ENCODE peak calls at places on chromosomes 11 and 22, in four cellular contexts. D, H, O and I are unnamed samples.
A peak's percentile ranks its signal among the peaks of the same experiment; 100 is the strongest.

GRCh38 chr11:34425863-34426262 is 12.9 kb upstream of the CAT start:
- DNase-seq in H (no peak), O (no peak), D (no peak), I (no peak)

GRCh38 chr11:3136542-3137455 is 28.3 kb downstream of the OSBPL5 start:
- DNase-seq in H (no peak), O (no peak), D (no peak), I (no peak)

GRCh38 chr11:111540114-111540920 is at the start of gene LAYN:
- DNase-seq in O (no peak), D (no peak), H (no peak), I (no peak)

GRCh38 chr11:66373261-66373660 is 1.7 kb upstream of the SLC29A2 start:
- DNase-seq in D (no peak), H (no peak), O (no peak), I (no peak)

GRCh38 chr22:44828193-44828592 is 75.8 kb downstream of the ARHGAP8 start:
- DNase-seq in O (no peak), D (no peak), H (peak; percentile 75), I (peak; percentile 21)

GRCh38 chr11:73412308-73412707 is 36.1 kb downstream of the RELT start:
- DNase-seq in D (no peak), O (no peak), H (no peak), I (no peak)

GRCh38 chr11:74950374-74950969 is 1.4 kb downstream of the SPCS2 start:
- DNase-seq in H (no peak), D (peak; percentile 61), O (peak; percentile 7), I (no peak)

GRCh38 chr11:45771194-45771941 is 33.6 kb upstream of the SLC35C1 start:
- DNase-seq in D (no peak), H (peak; percentile 70), O (peak; percentile 23), I (peak; percentile 44)

GRCh38 chr11:46369458-46370152 is 11.9 kb upstream of the MDK start:
- DNase-seq in D (no peak), H (peak; percentile 77), O (peak; percentile 70), I (peak; percentile 79)

GRCh38 chr11:1767399-1768140 is 3.8 kb upstream of the CTSD start:
- DNase-seq in O (no peak), D (no peak), H (no peak), I (no peak)

GRCh38 chr22:43436536-43437267 is 24.9 kb downstream of the MPPED1 start:
- DNase-seq in O (no peak), H (no peak), D (no peak), I (no peak)

GRCh38 chr11:48052183-48053040 is 72.1 kb downstream of the PTPRJ start:
- DNase-seq in H (no peak), O (no peak), D (no peak), I (peak; percentile 62)

GRCh38 chr11:68840661-68841653 is 759 bp downstream of the CPT1A start:
- DNase-seq in D (no peak), H (peak; percentile 57), O (no peak), I (peak; percentile 42)

GRCh38 chr11:104462346-104462745 is 298.4 kb upstream of the PDGFD start:
- DNase-seq in H (no peak), D (no peak), O (no peak), I (no peak)

GRCh38 chr11:129323896-129324522 is 51.6 kb upstream of the BARX2 start:
- DNase-seq in D (no peak), O (peak; percentile 37), H (no peak), I (peak; percentile 14)

GRCh38 chr22:24291538-24292201 is 21.0 kb downstream of the SPECC1L start:
- DNase-seq in O (no peak), H (no peak), D (no peak), I (no peak)

GRCh38 chr22:24290459-24290858 is 19.8 kb downstream of the SPECC1L start:
- DNase-seq in O (no peak), H (no peak), D (no peak), I (no peak)

GRCh38 chr22:24285245-24285644 is 14.6 kb downstream of the SPECC1L start:
- DNase-seq in D (no peak), H (no peak), O (no peak), I (no peak)

GRCh38 chr22:24289138-24289537 is 18.5 kb downstream of the SPECC1L start:
- DNase-seq in O (no peak), D (no peak), H (no peak), I (no peak)

DNA sequence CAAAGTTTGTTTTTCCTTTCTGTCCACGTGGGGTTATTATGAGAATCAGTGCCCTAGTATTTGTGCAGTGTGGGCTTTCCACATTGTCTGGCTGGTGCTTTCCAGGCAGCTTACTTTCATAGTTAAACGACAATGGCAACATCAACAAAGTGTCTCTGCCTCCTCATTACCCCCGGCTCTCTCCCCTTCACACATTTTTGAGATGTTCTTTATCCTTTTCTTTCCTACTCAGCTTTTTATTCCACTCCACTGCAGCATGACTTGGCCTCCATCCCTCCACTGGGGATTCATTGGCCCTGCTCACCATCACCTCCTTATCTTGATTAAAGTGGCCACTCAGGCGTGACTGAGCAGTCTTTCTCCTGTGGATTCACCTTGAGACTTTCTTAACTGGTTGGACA is 19.1 kb downstream of the SPECC1L start:
- DNase-seq in H (peak; percentile 34), D (no peak), O (no peak), I (no peak)
- TF ChIP-seq JUNB in H (no peak), D (no peak), O (no peak), I (no peak)

DNA sequence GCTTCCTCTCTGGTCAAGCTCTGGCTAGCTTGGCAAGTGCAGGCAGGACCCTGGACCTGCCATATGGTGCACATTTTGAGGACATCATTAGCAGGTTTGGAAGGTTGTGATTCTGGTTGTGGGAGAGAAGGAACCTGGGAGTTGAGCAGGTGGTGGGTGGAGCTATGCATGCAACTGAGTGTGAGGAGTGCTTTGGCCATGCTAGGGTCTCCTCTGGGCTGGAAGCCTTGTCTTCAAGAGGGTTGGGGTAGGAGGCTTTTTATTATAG is 60.1 kb upstream of the B3GAT1 start:
- DNase-seq in H (no peak), O (no peak), D (no peak), I (no peak)
- TF ChIP-seq BHLHE40 in H (no peak), O (no peak), D (no peak), I (no peak)

GRCh38 chr11:100827934-100828661 is 141.0 kb downstream of the ARHGAP42 start:
- DNase-seq in O (peak; percentile 80), H (no peak), D (peak; percentile 32), I (peak; percentile 18)
- TF ChIP-seq JUNB in O (no peak), H (no peak), D (no peak), I (no peak)

GRCh38 chr11:131693756-131694155 is 323.3 kb downstream of the NTM start:
- DNase-seq in D (no peak), O (no peak), H (no peak), I (no peak)
- TF ChIP-seq BHLHE40 in D (no peak), O (no peak), H (no peak), I (no peak)

GRCh38 chr11:117410861-117411725 is 83.4 kb downstream of the CEP164 start:
- DNase-seq in H (no peak), D (no peak), O (peak; percentile 67), I (no peak)
- TF ChIP-seq JUNB in H (no peak), D (no peak), O (no peak), I (no peak)

GRCh38 chr11:26949846-26950245 is 44.1 kb upstream of the FIBIN start:
- DNase-seq in O (no peak), D (no peak), H (no peak), I (no peak)
- TF ChIP-seq BHLHE40 in O (no peak), D (no peak), H (no peak), I (no peak)

DNA sequence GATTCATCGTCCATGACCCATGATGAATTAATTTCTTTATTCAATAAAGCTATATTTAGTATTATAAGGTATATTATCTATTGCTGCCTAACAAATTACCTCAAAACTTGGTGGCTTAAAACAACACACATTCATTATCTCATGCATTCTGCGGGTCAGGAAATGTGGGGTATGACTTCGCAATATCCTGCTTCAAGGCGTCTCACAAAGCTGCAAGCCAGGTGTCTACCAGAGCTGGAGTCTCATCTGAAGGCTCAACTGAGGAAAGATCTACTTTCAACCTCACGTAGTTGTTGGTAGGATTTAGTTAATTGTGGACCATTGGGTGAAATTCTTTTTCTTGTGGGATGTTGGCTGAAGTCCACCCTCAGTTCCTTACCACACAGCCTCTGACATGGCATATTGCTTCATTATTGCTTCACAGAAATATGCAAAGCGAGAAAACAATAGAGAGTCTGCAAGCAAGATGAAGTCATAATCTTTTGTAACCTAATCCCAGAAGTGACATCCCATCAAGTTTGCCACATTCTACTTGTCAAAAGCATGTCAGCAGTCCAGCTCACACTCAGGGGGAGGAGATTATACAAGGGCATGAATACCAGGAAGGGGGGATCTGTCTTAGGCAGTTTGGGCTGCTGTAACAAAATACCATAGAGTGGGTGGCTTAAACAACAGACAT is 45.1 kb downstream of the KREMEN1 start:
- DNase-seq in H (no peak), O (peak; percentile 54), D (no peak), I (no peak)
- TF ChIP-seq JUNB in H (no peak), O (no peak), D (no peak), I (no peak)

DNA sequence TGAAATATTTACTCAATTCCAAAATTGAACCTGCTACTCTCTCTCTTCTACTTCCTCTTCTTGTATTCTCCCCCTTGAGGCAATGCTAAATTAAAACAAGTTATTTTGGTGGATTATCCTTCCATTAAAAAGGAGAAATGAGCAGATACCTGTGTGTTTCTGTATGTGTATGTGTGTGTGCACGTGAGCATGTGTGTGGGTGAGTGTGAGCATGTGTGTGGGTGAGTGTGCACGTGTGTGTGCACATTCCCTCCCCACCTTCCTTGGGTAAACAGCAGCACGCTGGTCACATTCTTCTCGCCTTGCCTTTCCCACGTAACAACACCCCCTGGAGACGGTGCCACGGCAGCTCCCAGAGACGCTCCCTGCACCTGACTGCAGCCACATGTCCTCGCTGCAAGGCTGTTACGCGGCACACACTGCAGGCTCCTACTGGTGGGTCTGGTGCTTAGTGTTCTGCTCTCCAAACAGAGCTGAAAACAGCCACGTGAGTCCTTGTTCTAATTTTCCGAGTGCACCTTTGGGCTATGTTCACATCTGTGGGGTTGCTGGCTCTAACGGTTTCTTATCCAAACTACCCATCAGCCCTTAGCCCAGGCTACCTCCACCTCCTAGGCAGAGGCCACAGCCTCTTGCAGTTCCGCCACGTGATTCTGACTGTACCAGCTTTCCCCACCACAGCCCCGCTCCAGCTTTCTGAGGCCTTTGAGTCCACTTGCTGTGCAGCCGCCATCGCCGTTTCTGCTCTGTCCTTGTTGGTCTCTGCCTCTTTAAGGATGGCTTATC is 123.3 kb downstream of the CTTN start:
- DNase-seq in O (no peak), H (no peak), D (no peak), I (no peak)
- TF ChIP-seq BHLHE40 in O (no peak), H (peak; percentile 31), D (peak; percentile 90), I (no peak)